ENCODE peak calls at places on chromosomes 2 and 18, in seven cellular contexts. X, F, Y, M, A, R and C are unnamed samples.

GRCh38 chr2:109032229-109032800 is 43.3 kb upstream of the EDAR start:
- DNase-seq in F (no peak), Y (no peak), X (no peak), A (no peak), M (no peak), R (no peak), C (no peak)

GRCh38 chr2:31440764-31441163 is 26.2 kb upstream of the XDH start:
- DNase-seq in F (peak), Y (peak), R (no peak), X (no peak), M (peak), A (peak), C (peak)

GRCh38 chr2:172012688-172013358 is 13.1 kb downstream of the METAP1D start:
- DNase-seq in Y (no peak), F (no peak), A (no peak), X (no peak), M (no peak), R (peak), C (no peak)

GRCh38 chr18:79715280-79715679 is 35.7 kb downstream of the CTDP1 start:
- DNase-seq in X (no peak), A (no peak), R (no peak), Y (no peak), M (no peak), F (no peak), C (no peak)

GRCh38 chr18:35703043-35703688 is 121.6 kb downstream of the GALNT1 start:
- DNase-seq in R (no peak), F (no peak), X (no peak), A (peak), Y (no peak), M (no peak), C (no peak)

GRCh38 chr2:154449951-154450658 is 248.4 kb upstream of the KCNJ3 start:
- DNase-seq in R (no peak), F (no peak), A (no peak), Y (no peak), X (no peak), M (no peak), C (no peak)

GRCh38 chr2:224938670-224939309 is 103.5 kb downstream of the DOCK10 start:
- DNase-seq in F (no peak), Y (no peak), A (peak), X (no peak), M (peak), R (no peak), C (peak)

GRCh38 chr2:58448065-58448507 is 207.0 kb upstream of the FANCL start:
- DNase-seq in F (no peak), X (no peak), R (peak), A (peak), M (peak), Y (peak), C (peak)

GRCh38 chr2:174035981-174036742 is 71.0 kb upstream of the SP3 start:
- DNase-seq in Y (no peak), R (no peak), A (peak), X (peak), F (no peak), M (peak), C (no peak)

GRCh38 chr2:30932850-30933249 is 125.6 kb upstream of the CAPN13 start:
- DNase-seq in Y (no peak), A (no peak), R (no peak), F (no peak), M (no peak), X (no peak), C (no peak)

GRCh38 chr2:178006710-178007109 is 65.9 kb downstream of the PDE11A start:
- DNase-seq in R (no peak), F (no peak), Y (no peak), X (no peak), M (no peak), A (no peak), C (no peak)

GRCh38 chr2:234437642-234438321 is 59.1 kb downstream of the ARL4C start:
- DNase-seq in A (no peak), M (no peak), F (no peak), Y (no peak), X (no peak), R (no peak), C (no peak)

GRCh38 chr2:126389446-126389845 is 266.5 kb upstream of the GYPC start:
- DNase-seq in A (no peak), R (no peak), X (no peak), Y (no peak), F (no peak), M (no peak), C (no peak)

GRCh38 chr2:192146069-192147006 is 48.4 kb downstream of the TMEFF2 start:
- DNase-seq in R (no peak), X (no peak), Y (peak), A (peak), M (peak), F (no peak), C (peak)

GRCh38 chr2:62198237-62198633 is 2.3 kb downstream of the B3GNT2 start:
- DNase-seq in M (no peak), X (no peak), F (no peak), R (no peak), A (no peak), Y (no peak), C (no peak)

GRCh38 chr2:7930800-7931635 is 750.8 kb upstream of the ID2 start:
- DNase-seq in X (no peak), R (peak), A (peak), Y (no peak), M (peak), F (no peak), C (no peak)

GRCh38 chr2:147294825-147295392 is 549.9 kb upstream of the ACVR2A start:
- DNase-seq in M (no peak), F (no peak), R (no peak), Y (no peak), X (no peak), A (no peak), C (no peak)

GRCh38 chr2:159118115-159118858 is 149.8 kb downstream of the TANC1 start:
- DNase-seq in A (peak), X (peak), Y (peak), F (no peak), R (peak), M (peak), C (peak)

GRCh38 chr2:18648161-18648560 is 58.8 kb upstream of the NT5C1B start:
- DNase-seq in Y (no peak), F (no peak), R (no peak), M (no peak), X (no peak), A (no peak), C (no peak)

GRCh38 chr2:47297767-47298401 is 105.1 kb upstream of the MSH2 start:
- DNase-seq in M (no peak), R (no peak), Y (no peak), A (no peak), F (no peak), X (no peak), C (no peak)

GRCh38 chr2:81976998-81977397 is 1672.4 kb upstream of the LRRTM1 start:
- DNase-seq in M (no peak), A (no peak), F (no peak), X (no peak), Y (peak), R (no peak), C (no peak)

GRCh38 chr2:12389354-12390045 is 327.2 kb upstream of the TRIB2 start:
- DNase-seq in X (no peak), F (no peak), Y (peak), M (peak), A (peak), R (no peak), C (no peak)

GRCh38 chr2:239952665-239953417 is 72.3 kb downstream of the NDUFA10 start:
- DNase-seq in F (no peak), A (no peak), R (no peak), Y (no peak), X (no peak), M (no peak), C (no peak)

GRCh38 chr2:239953418-239954061 is 71.6 kb downstream of the NDUFA10 start:
- DNase-seq in R (peak), M (peak), F (no peak), A (peak), Y (no peak), X (peak), C (no peak)

GRCh38 chr2:239955086-239955988 is 69.8 kb downstream of the NDUFA10 start:
- DNase-seq in Y (no peak), A (no peak), X (no peak), R (no peak), F (no peak), M (no peak), C (no peak)

GRCh38 chr2:239955989-239956817 is 68.9 kb downstream of the NDUFA10 start:
- DNase-seq in M (no peak), F (no peak), Y (no peak), A (no peak), X (no peak), R (no peak), C (no peak)

GRCh38 chr2:239954166-239955085 is 70.7 kb downstream of the NDUFA10 start:
- DNase-seq in M (peak), A (peak), X (no peak), Y (no peak), F (no peak), R (peak), C (no peak)
- H3K4me3 ChIP-seq in M (no peak), A (no peak), X (no peak), Y (no peak), F (no peak), R (no peak), C (no peak)

GRCh38 chr2:212649646-212650045 is 111.0 kb upstream of the ERBB4 start:
- DNase-seq in A (no peak), Y (peak), R (no peak), M (no peak), X (no peak), F (no peak), C (no peak)

GRCh38 chr2:212644195-212644837 is 105.7 kb upstream of the ERBB4 start:
- DNase-seq in A (no peak), Y (no peak), F (no peak), M (no peak), R (no peak), X (no peak), C (no peak)

DNA sequence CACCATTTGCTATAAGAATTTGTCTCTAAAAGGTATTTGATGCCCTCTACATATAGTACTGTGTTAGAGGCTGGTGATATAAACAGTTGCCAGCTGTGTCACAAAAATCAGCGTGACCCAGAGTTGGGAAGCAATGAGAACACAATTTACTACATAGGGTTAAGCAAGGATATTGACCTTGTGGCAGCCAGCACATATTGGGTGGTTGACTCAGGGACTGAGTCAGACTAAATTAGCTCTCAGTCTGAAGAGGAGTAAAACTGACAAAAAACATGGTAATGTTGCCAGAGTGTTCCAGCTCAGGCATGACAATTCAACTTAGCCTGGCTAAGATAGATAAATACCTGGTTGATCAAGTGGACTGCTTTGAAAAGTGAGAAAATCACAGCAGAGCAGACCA is 108.1 kb upstream of the ERBB4 start:
- DNase-seq in X (no peak), F (peak), A (peak), M (peak), Y (peak), R (no peak), C (peak)
- H3K4me3 ChIP-seq in X (no peak), F (no peak), A (peak), M (no peak), Y (no peak), R (no peak), C (no peak)

DNA sequence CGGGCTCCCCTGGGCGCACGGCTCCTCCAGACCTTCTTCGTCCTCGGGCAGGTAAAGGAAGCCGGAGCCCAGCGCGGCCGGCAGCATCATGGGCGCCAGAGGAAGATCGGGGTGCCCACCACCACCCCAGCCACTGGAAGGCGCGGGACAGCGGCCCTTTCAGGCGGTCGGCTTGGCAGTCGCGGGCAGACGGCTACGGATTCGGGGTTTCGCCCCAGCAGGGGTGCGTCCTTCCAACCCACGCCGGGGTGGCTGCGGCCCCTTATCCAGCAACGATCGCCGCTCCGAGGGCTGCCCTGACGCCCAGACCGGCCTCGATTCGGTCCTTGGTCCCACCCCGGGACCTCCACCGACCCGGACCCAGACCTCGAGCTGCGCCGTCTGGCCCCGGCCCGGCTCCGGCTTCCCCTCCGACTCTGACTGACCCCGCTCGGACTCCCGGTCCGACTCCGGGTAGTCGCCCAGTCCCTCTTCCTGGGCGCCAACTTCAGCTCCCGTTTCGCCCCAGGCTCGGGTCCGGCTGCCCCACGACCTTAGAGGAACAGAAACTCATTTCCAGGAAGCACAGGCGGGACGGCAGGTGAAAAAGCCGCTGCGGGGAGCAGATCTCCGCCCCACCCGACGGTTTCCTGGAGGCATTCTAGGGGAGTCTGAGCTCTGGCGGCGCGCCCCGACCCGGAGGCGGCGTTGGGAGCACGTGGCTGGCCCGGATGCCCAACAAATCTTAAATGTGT is 30.2 kb upstream of the SSB start:
- DNase-seq in M (no peak), F (no peak), X (no peak), Y (no peak), R (no peak), A (peak), C (no peak)
- H3K4me3 ChIP-seq in M (peak), F (peak), X (peak), Y (peak), R (peak), A (peak), C (peak)

GRCh38 chr2:28300921-28301341 is 91.7 kb upstream of the FOSL2 start:
- DNase-seq in F (peak), R (no peak), A (peak), X (no peak), Y (peak), M (peak), C (no peak)

GRCh38 chr2:28310107-28310506 is 82.6 kb upstream of the FOSL2 start:
- DNase-seq in R (no peak), A (no peak), Y (no peak), F (no peak), M (no peak), X (no peak), C (no peak)

GRCh38 chr2:28300489-28300888 is 92.2 kb upstream of the FOSL2 start:
- DNase-seq in F (no peak), Y (no peak), A (no peak), M (peak), X (no peak), R (no peak), C (no peak)

GRCh38 chr2:28305202-28305601 is 87.5 kb upstream of the FOSL2 start:
- DNase-seq in F (no peak), A (no peak), X (no peak), Y (no peak), M (no peak), R (no peak), C (no peak)
- H3K4me3 ChIP-seq in F (no peak), A (no peak), X (no peak), Y (no peak), M (no peak), R (no peak), C (no peak)